ENCODE peak calls at places on chromosome 2, in ten cellular contexts. O, V, N, Z, Y, I, E, L, W and M are unnamed samples.

GRCh38 chr2:80462654-80463053 is 158.1 kb upstream of the LRRTM1 start:
- DNase-seq in O (no peak), V (no peak), N (no peak), Z (no peak), Y (no peak), I (no peak), E (no peak), L (no peak), W (no peak), M (no peak)

GRCh38 chr2:70558195-70558808 is 4.7 kb upstream of the TGFA start:
- DNase-seq in O (no peak), V (no peak), N (no peak), Z (no peak), Y (no peak), I (no peak), E (no peak), L (no peak), W (no peak), M (no peak)

GRCh38 chr2:235793163-235793752 is 299.4 kb downstream of the AGAP1 start:
- DNase-seq in O (no peak), V (peak), N (no peak), Z (no peak), Y (no peak), I (peak), E (no peak), L (peak), W (no peak), M (no peak)

GRCh38 chr2:189762551-189763298 is at the start of gene OSGEPL1:
- DNase-seq in O (peak), V (peak), N (peak), Z (peak), Y (peak), I (peak), E (peak), L (peak), W (peak), M (peak)

GRCh38 chr2:59754336-59754735 is 799.1 kb downstream of the BCL11A start:
- DNase-seq in O (no peak), V (no peak), N (no peak), Z (peak), Y (no peak), I (peak), E (no peak), L (no peak), W (no peak), M (no peak)

GRCh38 chr2:228545041-228545440 is 363.6 kb upstream of the SPHKAP start:
- DNase-seq in O (no peak), V (no peak), N (no peak), Z (no peak), Y (no peak), I (no peak), E (no peak), L (no peak), W (no peak), M (peak)

GRCh38 chr2:14220101-14220500 is 412.4 kb upstream of the LRATD1 start:
- DNase-seq in O (no peak), V (no peak), N (no peak), Z (no peak), Y (no peak), I (no peak), E (no peak), L (no peak), W (no peak), M (no peak)

GRCh38 chr2:136075466-136075865 is 42.5 kb downstream of the CXCR4 start:
- DNase-seq in O (no peak), V (no peak), N (no peak), Z (no peak), Y (no peak), I (no peak), E (no peak), L (no peak), W (no peak), M (no peak)

GRCh38 chr2:124993809-124994208 is 968.7 kb downstream of the CNTNAP5 start:
- DNase-seq in O (no peak), V (no peak), N (no peak), Z (no peak), Y (no peak), I (no peak), E (no peak), L (no peak), W (no peak), M (no peak)

GRCh38 chr2:150919899-150920298 is 341.8 kb downstream of the RBM43 start:
- DNase-seq in O (no peak), V (no peak), N (no peak), Z (no peak), Y (no peak), I (no peak), E (no peak), L (peak), W (no peak), M (no peak)

GRCh38 chr2:100852999-100853908 is 33.3 kb downstream of the NPAS2 start:
- DNase-seq in O (no peak), V (peak), N (no peak), Z (no peak), Y (no peak), I (peak), E (no peak), L (no peak), W (no peak), M (no peak)

GRCh38 chr2:207230261-207231105 is 64.7 kb upstream of the KLF7 start:
- DNase-seq in O (no peak), V (no peak), N (no peak), Z (no peak), Y (no peak), I (peak), E (no peak), L (peak), W (no peak), M (no peak)

GRCh38 chr2:226655871-226656270 is 143.7 kb downstream of the IRS1 start:
- DNase-seq in O (no peak), V (no peak), N (no peak), Z (no peak), Y (no peak), I (no peak), E (no peak), L (no peak), W (no peak), M (no peak)

GRCh38 chr2:31419386-31419785 is 4.8 kb upstream of the XDH start:
- DNase-seq in O (no peak), V (no peak), N (no peak), Z (no peak), Y (no peak), I (no peak), E (no peak), L (no peak), W (no peak), M (no peak)

GRCh38 chr2:74146929-74147728 is 583 bp downstream of the BOLA3 start:
- DNase-seq in O (no peak), V (no peak), N (no peak), Z (no peak), Y (no peak), I (no peak), E (peak), L (peak), W (no peak), M (no peak)

GRCh38 chr2:155157065-155157464 is 458.6 kb downstream of the KCNJ3 start:
- DNase-seq in O (no peak), V (no peak), N (no peak), Z (no peak), Y (no peak), I (no peak), E (no peak), L (no peak), W (no peak), M (no peak)

GRCh38 chr2:206353685-206354084 is 79.2 kb downstream of the ZDBF2 start:
- DNase-seq in O (no peak), V (no peak), N (no peak), Z (no peak), Y (no peak), I (no peak), E (no peak), L (peak), W (no peak), M (no peak)

GRCh38 chr2:193929131-193929530 is 1727.9 kb upstream of the SLC39A10 start:
- DNase-seq in O (peak), V (no peak), N (no peak), Z (no peak), Y (no peak), I (no peak), E (no peak), L (no peak), W (no peak), M (no peak)

GRCh38 chr2:175080479-175080878 is 75.3 kb upstream of the CHN1 start:
- DNase-seq in O (no peak), V (peak), N (no peak), Z (no peak), Y (no peak), I (no peak), E (no peak), L (no peak), W (no peak), M (no peak)

GRCh38 chr2:197821550-197822218 is 17.3 kb downstream of the PLCL1 start:
- DNase-seq in O (no peak), V (no peak), N (no peak), Z (no peak), Y (no peak), I (no peak), E (no peak), L (no peak), W (no peak), M (no peak)

GRCh38 chr2:86274265-86274917 is 63.0 kb downstream of the REEP1 start:
- DNase-seq in O (peak), V (no peak), N (no peak), Z (no peak), Y (no peak), I (no peak), E (peak), L (peak), W (peak), M (peak)

GRCh38 chr2:128367601-128368359 is 49.1 kb upstream of the HS6ST1 start:
- DNase-seq in O (no peak), V (no peak), N (no peak), Z (no peak), Y (no peak), I (no peak), E (no peak), L (no peak), W (no peak), M (no peak)

GRCh38 chr2:159650574-159650973 is 34.2 kb upstream of the BAZ2B start:
- DNase-seq in O (no peak), V (peak), N (no peak), Z (no peak), Y (no peak), I (no peak), E (no peak), L (no peak), W (no peak), M (no peak)

GRCh38 chr2:113739849-113740248 is 16.6 kb downstream of the SLC35F5 start:
- DNase-seq in O (no peak), V (no peak), N (no peak), Z (no peak), Y (no peak), I (no peak), E (no peak), L (no peak), W (no peak), M (no peak)

GRCh38 chr2:32168513-32168912 is 2.8 kb downstream of the SLC30A6 start:
- DNase-seq in O (no peak), V (no peak), N (no peak), Z (no peak), Y (no peak), I (no peak), E (no peak), L (no peak), W (no peak), M (no peak)